ENCODE peak calls at places on chromosomes 11 and 22, in four cellular contexts. A is SK-N-SH, H is HepG2, U is GM12878. S is an unnamed sample.

GRCh38 chr22:48894064-48894671 is 933.5 kb downstream of the BRD1 start:
- DNase-seq in H (no peak), U (no peak), A (no peak), S (peak; percentile 8)

GRCh38 chr11:58301576-58301975 is 33.5 kb upstream of the OR10W1 start:
- DNase-seq in H (no peak), U (no peak), A (no peak), S (no peak)

GRCh38 chr11:10426475-10426874 is 28.6 kb upstream of the AMPD3 start:
- DNase-seq in U (no peak), H (no peak), A (no peak), S (no peak)

GRCh38 chr11:64947202-64947814 is 11.6 kb upstream of the GPHA2 start:
- DNase-seq in H (no peak), A (no peak), U (no peak), S (no peak)

GRCh38 chr22:49754674-49755590 is 72.7 kb downstream of the BRD1 start:
- DNase-seq in H (no peak), A (peak; percentile 41), U (no peak), S (no peak)

GRCh38 chr22:25702571-25703167 is 39.3 kb upstream of the MYO18B start:
- DNase-seq in U (peak; percentile 32), A (no peak), H (no peak), S (no peak)

GRCh38 chr11:15616130-15617105 is 501.7 kb downstream of the INSC start:
- DNase-seq in U (no peak), H (no peak), A (peak; percentile 49), S (no peak)

GRCh38 chr11:22703561-22703960 is 37.1 kb downstream of the GAS2 start:
- DNase-seq in U (no peak), H (peak; percentile 83), A (no peak), S (no peak)

GRCh38 chr11:69293087-69293486 is 868 bp upstream of the MYEOV start:
- DNase-seq in H (no peak), U (no peak), A (no peak), S (no peak)

GRCh38 chr11:71252782-71253730 is 679 bp upstream of the SHANK2 start:
- DNase-seq in A (no peak), U (no peak), H (peak; percentile 97), S (no peak)

GRCh38 chr11:22976146-22976545 is 115.9 kb upstream of the CCDC179 start:
- DNase-seq in A (no peak), H (no peak), U (no peak), S (no peak)

GRCh38 chr22:46520880-46521279 is 16.5 kb downstream of the CELSR1 start:
- DNase-seq in H (no peak), U (no peak), A (no peak), S (no peak)

GRCh38 chr22:36566720-36567119 is 37.8 kb upstream of the EIF3D start:
- DNase-seq in U (no peak), A (no peak), H (no peak), S (no peak)

GRCh38 chr11:132605794-132606570 is 926.3 kb downstream of the OPCML start:
- DNase-seq in A (no peak), U (no peak), H (no peak), S (no peak)

GRCh38 chr11:61328351-61328750 is 4.6 kb downstream of the DDB1 start:
- DNase-seq in H (no peak), A (no peak), U (no peak), S (no peak)

GRCh38 chr11:100681064-100681502 is 6.0 kb upstream of the ARHGAP42 start:
- DNase-seq in H (peak; percentile 76), U (peak; percentile 95), A (no peak), S (peak; percentile 18)

GRCh38 chr11:103420593-103420992 is 311.4 kb downstream of the DYNC2H1 start:
- DNase-seq in H (no peak), A (no peak), U (no peak), S (no peak)

GRCh38 chr11:69115586-69116560 is 39.9 kb upstream of the SMIM38 start:
- DNase-seq in A (no peak), H (no peak), U (no peak), S (no peak)

GRCh38 chr11:353315-353857 is 15.9 kb upstream of the B4GALNT4 start:
- DNase-seq in A (no peak), H (peak; percentile 90), U (no peak), S (peak; percentile 14)

GRCh38 chr11:1005913-1006312 is 30.6 kb downstream of the MUC6 start:
- DNase-seq in U (no peak), A (peak; percentile 60), H (no peak), S (no peak)

GRCh38 chr11:128492903-128493569 is 94.3 kb downstream of the ETS1 start:
- DNase-seq in U (no peak), A (no peak), H (no peak), S (no peak)

GRCh38 chr11:125941606-125942275 is 4.1 kb upstream of the VSIG10L2 start:
- DNase-seq in A (peak; percentile 72), U (no peak), H (peak; percentile 60), S (peak; percentile 45)

GRCh38 chr22:21754523-21755128 is 19.0 kb upstream of the YPEL1 start:
- DNase-seq in U (no peak), A (no peak), H (no peak), S (peak; percentile 100)

GRCh38 chr11:15123849-15124248 is 9.1 kb downstream of the INSC start:
- DNase-seq in H (no peak), A (no peak), U (no peak), S (no peak)

GRCh38 chr11:64121637-64122410 is 44.1 kb downstream of the MACROD1 start:
- DNase-seq in H (no peak), A (no peak), U (no peak), S (no peak)

GRCh38 chr11:111676878-111677585 is 74.8 kb downstream of the SIK2 start:
- DNase-seq in H (no peak), A (no peak), U (no peak), S (no peak)

GRCh38 chr11:113873241-113873626 is 2.1 kb downstream of the USP28 start:
- DNase-seq in A (no peak), H (no peak), U (no peak), S (no peak)

GRCh38 chr22:48256041-48256739 is 1493.7 kb downstream of the TBC1D22A start:
- DNase-seq in U (no peak), H (no peak), A (no peak), S (no peak)

GRCh38 chr11:30131535-30131934 is 99.3 kb upstream of the FSHB start:
- DNase-seq in H (peak; percentile 1), A (no peak), U (no peak), S (no peak)

GRCh38 chr22:37163618-37164534 is 14.2 kb upstream of the IL2RB start:
- DNase-seq in A (no peak), H (no peak), U (peak; percentile 90), S (no peak)

GRCh38 chr11:79388201-79388600 is 52.6 kb downstream of the TENM4 start:
- DNase-seq in A (no peak), U (no peak), H (no peak), S (no peak)

GRCh38 chr11:78151804-78152203 is 12.4 kb upstream of the ALG8 start:
- DNase-seq in U (no peak), H (no peak), A (no peak), S (no peak)

GRCh38 chr11:115193931-115194797 is 310.1 kb downstream of the CADM1 start:
- DNase-seq in U (peak; percentile 19), H (peak; percentile 21), A (no peak), S (no peak)

GRCh38 chr11:2944953-2945756 is 15.9 kb upstream of the PHLDA2 start:
- DNase-seq in A (peak; percentile 85), U (no peak), H (no peak), S (no peak)

GRCh38 chr11:2945757-2946287 is 16.6 kb upstream of the PHLDA2 start:
- DNase-seq in A (peak; percentile 36), H (no peak), U (no peak), S (no peak)

GRCh38 chr11:2950825-2951224 is 21.6 kb upstream of the PHLDA2 start:
- DNase-seq in H (no peak), U (no peak), A (no peak), S (no peak)

GRCh38 chr11:2949920-2950319 is 20.7 kb upstream of the PHLDA2 start:
- DNase-seq in U (no peak), H (no peak), A (no peak), S (no peak)

DNA sequence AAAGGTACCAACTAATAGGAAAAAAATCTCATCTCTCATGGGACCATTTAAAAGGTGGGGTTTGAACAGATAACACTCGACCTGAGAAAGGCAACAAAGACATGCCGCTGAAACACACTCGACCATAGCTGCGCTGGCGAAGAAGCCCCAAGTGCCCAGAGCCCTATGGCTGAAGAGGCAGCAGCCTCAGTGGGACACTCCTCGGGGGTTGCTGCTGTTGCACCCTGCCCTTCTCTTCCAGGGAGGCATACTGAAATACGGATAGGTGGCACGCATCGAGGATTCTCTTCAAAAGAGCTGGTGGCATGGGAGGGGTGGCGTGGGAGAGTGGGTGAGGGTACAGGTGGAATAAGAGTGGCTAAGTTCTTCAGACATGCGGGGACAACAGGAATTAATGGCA is 18.5 kb upstream of the PHLDA2 start:
- DNase-seq in H (no peak), A (no peak), U (no peak), S (no peak)
- TF ChIP-seq SMC3 in H (no peak), A (no peak), U (no peak), S (no peak)

DNA sequence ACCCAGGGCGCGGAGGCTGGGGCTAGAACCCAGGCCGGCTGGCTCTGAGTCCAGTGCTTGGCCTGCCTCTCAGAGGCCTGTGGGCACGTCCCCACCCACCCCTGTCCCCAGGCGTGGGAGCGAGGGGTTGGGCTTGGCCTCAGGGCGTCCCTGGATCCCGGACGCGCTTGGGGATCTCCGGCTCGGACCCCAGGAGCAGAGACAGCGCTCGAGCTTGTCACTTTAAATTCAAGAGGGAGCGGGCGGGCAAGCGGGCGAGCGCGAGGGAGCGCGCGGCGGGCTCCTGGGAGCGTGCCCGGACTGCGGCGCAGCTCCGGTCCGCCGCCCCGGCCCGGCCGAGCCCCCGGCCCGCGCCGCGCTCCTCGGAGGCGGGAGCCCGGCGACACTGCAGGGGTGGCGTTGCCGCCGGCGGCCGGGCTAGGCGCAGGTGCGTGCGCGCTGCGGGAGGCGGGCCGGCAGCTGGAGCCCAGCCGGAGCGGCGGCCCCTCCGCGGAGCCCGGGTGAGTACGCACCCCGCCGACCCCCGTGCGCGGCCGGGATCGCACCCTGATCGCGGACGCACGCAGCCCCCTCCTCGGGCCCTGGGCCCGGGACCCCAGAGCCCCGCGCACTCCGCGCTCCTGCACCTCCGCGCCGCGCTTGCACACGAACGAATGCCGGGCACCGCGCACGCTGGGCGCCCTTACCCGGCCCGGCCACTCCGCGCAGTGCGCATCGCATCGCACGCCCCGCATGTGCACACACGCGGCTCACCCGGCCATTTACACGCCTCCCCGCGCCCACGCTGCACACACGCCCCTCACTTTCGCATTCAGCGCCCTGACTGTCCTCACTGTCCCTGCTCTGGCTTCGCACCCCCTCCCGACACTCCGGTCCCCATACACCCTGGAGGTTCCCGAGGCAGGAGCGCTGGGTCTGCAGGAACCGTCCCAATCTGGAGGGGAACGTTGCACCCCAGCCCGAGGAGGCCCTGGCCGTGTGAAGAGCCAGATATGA is at the start of gene SYT12:
- DNase-seq in A (peak; percentile 77), H (no peak), U (no peak), S (no peak)
- TF ChIP-seq ZBTB33 in A (no peak), H (no peak), U (no peak), S (peak; percentile 41)

GRCh38 chr11:81033779-81034550 is 1593.1 kb upstream of the TENM4 start:
- DNase-seq in A (no peak), H (no peak), U (no peak), S (no peak)
- TF ChIP-seq YY1 in A (no peak), H (no peak), U (no peak), S (no peak)

DNA sequence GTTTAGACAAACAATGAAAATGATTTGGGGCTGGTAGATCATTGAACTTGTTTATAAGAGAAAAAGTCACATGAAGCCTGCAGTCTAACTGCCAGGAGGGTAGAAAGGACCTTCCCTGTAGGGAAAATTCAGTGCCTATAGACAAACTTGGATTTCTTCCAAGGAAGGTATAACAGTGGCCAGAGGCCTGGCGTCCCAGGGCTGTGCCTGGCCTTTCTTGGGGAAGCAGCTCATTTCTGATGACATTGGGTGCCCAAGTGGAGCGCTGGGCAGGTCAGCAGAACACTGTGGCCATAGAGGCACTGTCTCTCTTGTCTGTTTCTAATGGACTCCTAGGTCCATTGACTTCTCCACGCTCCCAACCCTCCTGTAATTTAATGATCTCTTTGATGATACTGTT is 6.6 kb upstream of the FXYD6 start:
- DNase-seq in U (no peak), A (no peak), H (no peak), S (no peak)
- TF ChIP-seq SMC3 in U (no peak), A (no peak), H (no peak), S (no peak)

S was measured in K562.